ENCODE peak calls at places on chromosomes 2 and 18, in ten cellular contexts. One of them, this sample, is unnamed.

GRCh38 chr18:5772271-5772670 is 123.1 kb downstream of the TMEM200C start:
- DNase-seq in hepatocyte: peak
- DNase-seq in astrocyte of the cerebellum: no peak
- DNase-seq in stomach: no peak
- DNase-seq in GM23248: no peak
- DNase-seq in skeletal muscle cell: no peak
- DNase-seq in SJSA1: peak
- DNase-seq in gastrocnemius medialis: no peak
- DNase-seq in heart left ventricle: no peak
- DNase-seq in spleen: no peak
- DNase-seq in this sample: no peak

GRCh38 chr2:68936462-68936861 is 16.2 kb downstream of the GKN2 start:
- DNase-seq in gastrocnemius medialis: no peak
- DNase-seq in spleen: no peak
- DNase-seq in SJSA1: peak
- DNase-seq in heart left ventricle: no peak
- DNase-seq in skeletal muscle cell: no peak
- DNase-seq in astrocyte of the cerebellum: no peak
- DNase-seq in stomach: no peak
- DNase-seq in hepatocyte: no peak
- DNase-seq in GM23248: peak
- DNase-seq in this sample: no peak

GRCh38 chr18:7789853-7790552 is 222.9 kb downstream of the PTPRM start:
- DNase-seq in heart left ventricle: no peak
- DNase-seq in hepatocyte: peak
- DNase-seq in astrocyte of the cerebellum: peak
- DNase-seq in skeletal muscle cell: no peak
- DNase-seq in SJSA1: peak
- DNase-seq in stomach: peak
- DNase-seq in spleen: no peak
- DNase-seq in gastrocnemius medialis: no peak
- DNase-seq in GM23248: peak
- DNase-seq in this sample: no peak

GRCh38 chr18:46269275-46269674 is 165.1 kb downstream of the HAUS1 start:
- DNase-seq in GM23248: no peak
- DNase-seq in stomach: no peak
- DNase-seq in spleen: no peak
- DNase-seq in heart left ventricle: no peak
- DNase-seq in skeletal muscle cell: no peak
- DNase-seq in gastrocnemius medialis: no peak
- DNase-seq in hepatocyte: no peak
- DNase-seq in SJSA1: no peak
- DNase-seq in astrocyte of the cerebellum: no peak
- DNase-seq in this sample: no peak

GRCh38 chr18:25144835-25145234 is 207.1 kb downstream of the ZNF521 start:
- DNase-seq in spleen: no peak
- DNase-seq in astrocyte of the cerebellum: peak
- DNase-seq in gastrocnemius medialis: no peak
- DNase-seq in stomach: no peak
- DNase-seq in heart left ventricle: no peak
- DNase-seq in skeletal muscle cell: peak
- DNase-seq in SJSA1: no peak
- DNase-seq in hepatocyte: no peak
- DNase-seq in GM23248: peak
- DNase-seq in this sample: no peak

GRCh38 chr2:119158563-119159347 is at the start of gene C1QL2:
- DNase-seq in skeletal muscle cell: no peak
- DNase-seq in heart left ventricle: no peak
- DNase-seq in GM23248: peak
- DNase-seq in spleen: no peak
- DNase-seq in hepatocyte: peak
- DNase-seq in SJSA1: no peak
- DNase-seq in stomach: no peak
- DNase-seq in gastrocnemius medialis: no peak
- DNase-seq in astrocyte of the cerebellum: no peak
- DNase-seq in this sample: no peak

GRCh38 chr2:214378455-214379103 is 32.3 kb upstream of the VWC2L start:
- DNase-seq in spleen: no peak
- DNase-seq in heart left ventricle: no peak
- DNase-seq in stomach: no peak
- DNase-seq in astrocyte of the cerebellum: no peak
- DNase-seq in hepatocyte: no peak
- DNase-seq in SJSA1: no peak
- DNase-seq in skeletal muscle cell: no peak
- DNase-seq in GM23248: no peak
- DNase-seq in gastrocnemius medialis: no peak
- DNase-seq in this sample: no peak

GRCh38 chr2:126687086-126687485 is 31.1 kb downstream of the GYPC start:
- DNase-seq in astrocyte of the cerebellum: no peak
- DNase-seq in spleen: no peak
- DNase-seq in skeletal muscle cell: peak
- DNase-seq in stomach: no peak
- DNase-seq in SJSA1: no peak
- DNase-seq in hepatocyte: no peak
- DNase-seq in gastrocnemius medialis: no peak
- DNase-seq in heart left ventricle: no peak
- DNase-seq in GM23248: peak
- DNase-seq in this sample: no peak

GRCh38 chr2:235807347-235807746 is 313.5 kb downstream of the AGAP1 start:
- DNase-seq in astrocyte of the cerebellum: no peak
- DNase-seq in heart left ventricle: no peak
- DNase-seq in GM23248: no peak
- DNase-seq in skeletal muscle cell: no peak
- DNase-seq in stomach: no peak
- DNase-seq in SJSA1: no peak
- DNase-seq in hepatocyte: no peak
- DNase-seq in spleen: no peak
- DNase-seq in gastrocnemius medialis: no peak
- DNase-seq in this sample: no peak

GRCh38 chr2:38432827-38433606 is 55.9 kb upstream of the ATL2 start:
- DNase-seq in SJSA1: no peak
- DNase-seq in hepatocyte: peak
- DNase-seq in GM23248: no peak
- DNase-seq in skeletal muscle cell: no peak
- DNase-seq in spleen: no peak
- DNase-seq in astrocyte of the cerebellum: no peak
- DNase-seq in gastrocnemius medialis: peak
- DNase-seq in heart left ventricle: no peak
- DNase-seq in stomach: no peak
- DNase-seq in this sample: no peak

GRCh38 chr18:5969355-5970003 is 74.2 kb upstream of the TMEM200C start:
- DNase-seq in astrocyte of the cerebellum: no peak
- DNase-seq in GM23248: no peak
- DNase-seq in heart left ventricle: no peak
- DNase-seq in stomach: no peak
- DNase-seq in gastrocnemius medialis: no peak
- DNase-seq in SJSA1: no peak
- DNase-seq in skeletal muscle cell: no peak
- DNase-seq in spleen: no peak
- DNase-seq in hepatocyte: no peak
- DNase-seq in this sample: no peak

GRCh38 chr2:7517122-7517487 is 599.9 kb downstream of the RNF144A start:
- DNase-seq in skeletal muscle cell: peak
- DNase-seq in SJSA1: no peak
- DNase-seq in astrocyte of the cerebellum: no peak
- DNase-seq in GM23248: peak
- DNase-seq in heart left ventricle: no peak
- DNase-seq in spleen: no peak
- DNase-seq in gastrocnemius medialis: no peak
- DNase-seq in hepatocyte: no peak
- DNase-seq in stomach: no peak
- DNase-seq in this sample: no peak

GRCh38 chr2:231926180-231926741 is at the start of gene NPPC:
- DNase-seq in SJSA1: peak
- DNase-seq in GM23248: peak
- DNase-seq in heart left ventricle: peak
- DNase-seq in gastrocnemius medialis: no peak
- DNase-seq in astrocyte of the cerebellum: no peak
- DNase-seq in skeletal muscle cell: no peak
- DNase-seq in stomach: peak
- DNase-seq in hepatocyte: peak
- DNase-seq in spleen: peak
- DNase-seq in this sample: no peak

DNA sequence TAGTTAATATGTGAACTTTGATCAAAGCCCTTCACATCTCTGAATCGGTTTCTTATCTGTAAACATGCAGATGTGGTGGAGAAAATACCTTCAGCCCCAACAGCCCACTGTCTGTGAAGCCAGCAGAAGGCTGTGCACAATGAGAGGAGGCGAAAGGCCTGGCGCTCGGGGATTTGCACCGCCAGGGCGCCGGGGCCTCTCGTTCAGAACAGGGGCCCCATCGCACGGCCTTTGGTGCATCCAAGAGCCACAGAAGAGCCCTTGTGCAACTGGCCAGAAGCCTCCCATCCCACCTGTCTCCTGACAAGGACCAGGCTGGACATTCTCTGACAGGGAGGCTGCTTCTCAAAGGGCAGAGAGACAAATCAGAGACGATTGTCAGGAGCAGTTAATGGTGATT is 407.2 kb upstream of the MYT1L start:
- DNase-seq in astrocyte of the cerebellum: no peak
- DNase-seq in gastrocnemius medialis: no peak
- DNase-seq in hepatocyte: no peak
- DNase-seq in skeletal muscle cell: no peak
- DNase-seq in stomach: no peak
- DNase-seq in SJSA1: no peak
- DNase-seq in GM23248: no peak
- DNase-seq in heart left ventricle: no peak
- DNase-seq in spleen: peak
- DNase-seq in this sample: no peak
- H3K4me3 ChIP-seq in astrocyte of the cerebellum: no peak
- H3K4me3 ChIP-seq in gastrocnemius medialis: no peak
- H3K4me3 ChIP-seq in hepatocyte: no peak
- H3K4me3 ChIP-seq in skeletal muscle cell: no peak
- H3K4me3 ChIP-seq in stomach: no peak
- H3K4me3 ChIP-seq in SJSA1: no peak
- H3K4me3 ChIP-seq in GM23248: no peak
- H3K4me3 ChIP-seq in heart left ventricle: no peak
- H3K4me3 ChIP-seq in spleen: no peak
- H3K4me3 ChIP-seq in this sample: no peak

GRCh38 chr18:74489631-74490030 is 6.5 kb upstream of the CNDP2 start:
- DNase-seq in hepatocyte: no peak
- DNase-seq in skeletal muscle cell: peak
- DNase-seq in spleen: no peak
- DNase-seq in gastrocnemius medialis: no peak
- DNase-seq in heart left ventricle: no peak
- DNase-seq in stomach: no peak
- DNase-seq in GM23248: peak
- DNase-seq in astrocyte of the cerebellum: peak
- DNase-seq in SJSA1: peak
- DNase-seq in this sample: no peak
- H3K4me3 ChIP-seq in hepatocyte: no peak
- H3K4me3 ChIP-seq in skeletal muscle cell: peak
- H3K4me3 ChIP-seq in spleen: no peak
- H3K4me3 ChIP-seq in gastrocnemius medialis: no peak
- H3K4me3 ChIP-seq in heart left ventricle: no peak
- H3K4me3 ChIP-seq in stomach: no peak
- H3K4me3 ChIP-seq in GM23248: peak
- H3K4me3 ChIP-seq in astrocyte of the cerebellum: no peak
- H3K4me3 ChIP-seq in SJSA1: no peak
- H3K4me3 ChIP-seq in this sample: no peak

GRCh38 chr18:77472486-77472885 is 222.8 kb downstream of the GALR1 start:
- DNase-seq in gastrocnemius medialis: no peak
- DNase-seq in stomach: no peak
- DNase-seq in skeletal muscle cell: no peak
- DNase-seq in GM23248: no peak
- DNase-seq in heart left ventricle: no peak
- DNase-seq in spleen: no peak
- DNase-seq in hepatocyte: no peak
- DNase-seq in SJSA1: no peak
- DNase-seq in astrocyte of the cerebellum: no peak
- DNase-seq in this sample: no peak
- H3K4me3 ChIP-seq in gastrocnemius medialis: no peak
- H3K4me3 ChIP-seq in stomach: no peak
- H3K4me3 ChIP-seq in skeletal muscle cell: no peak
- H3K4me3 ChIP-seq in GM23248: no peak
- H3K4me3 ChIP-seq in heart left ventricle: no peak
- H3K4me3 ChIP-seq in spleen: no peak
- H3K4me3 ChIP-seq in hepatocyte: no peak
- H3K4me3 ChIP-seq in SJSA1: no peak
- H3K4me3 ChIP-seq in astrocyte of the cerebellum: no peak
- H3K4me3 ChIP-seq in this sample: no peak

DNA sequence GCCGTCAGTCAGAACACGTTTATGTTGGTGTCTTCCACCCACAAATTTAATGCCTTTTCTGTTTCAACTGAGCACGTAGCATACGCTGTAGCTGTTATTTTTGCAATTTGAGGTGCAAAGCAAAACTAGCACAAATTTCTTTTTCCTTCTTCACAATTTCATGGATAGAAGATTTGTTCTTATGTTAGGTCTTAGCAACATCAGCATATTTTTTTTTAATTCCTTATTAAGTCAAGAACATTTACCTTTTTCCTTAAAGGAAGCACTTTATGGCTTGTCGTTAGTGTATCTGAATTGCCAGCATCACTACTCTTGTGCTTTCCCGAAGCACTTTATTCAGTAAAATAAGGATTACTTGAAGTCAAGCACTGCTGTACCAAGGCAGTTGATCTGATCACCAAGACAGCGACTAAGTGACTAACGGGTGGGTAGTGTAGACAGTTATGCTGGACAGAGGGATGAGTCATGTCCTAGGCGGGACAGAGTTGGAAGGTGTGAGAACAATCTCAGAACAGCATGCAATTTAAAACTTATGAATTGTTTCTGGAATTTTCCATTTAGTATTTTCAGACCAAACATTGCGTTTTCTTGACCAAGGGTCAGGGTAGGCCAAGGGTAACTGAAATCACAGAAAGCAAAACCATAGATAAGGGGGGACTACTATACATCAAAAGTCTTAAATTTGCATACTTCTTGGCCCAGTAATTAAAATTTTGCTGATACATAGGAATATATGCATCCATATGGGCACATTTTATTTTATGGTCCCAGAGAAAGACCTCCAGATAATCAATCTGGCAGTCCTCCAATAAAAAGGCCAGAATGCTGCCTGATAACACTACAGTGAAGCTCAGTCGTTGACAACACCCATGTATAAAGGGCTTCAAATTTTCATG is 13.4 kb downstream of the BABAM2 start:
- DNase-seq in gastrocnemius medialis: peak
- DNase-seq in skeletal muscle cell: no peak
- DNase-seq in heart left ventricle: no peak
- DNase-seq in GM23248: peak
- DNase-seq in hepatocyte: no peak
- DNase-seq in SJSA1: no peak
- DNase-seq in spleen: no peak
- DNase-seq in stomach: no peak
- DNase-seq in astrocyte of the cerebellum: no peak
- DNase-seq in this sample: no peak
- H3K4me3 ChIP-seq in gastrocnemius medialis: no peak
- H3K4me3 ChIP-seq in skeletal muscle cell: no peak
- H3K4me3 ChIP-seq in heart left ventricle: no peak
- H3K4me3 ChIP-seq in GM23248: no peak
- H3K4me3 ChIP-seq in hepatocyte: no peak
- H3K4me3 ChIP-seq in SJSA1: no peak
- H3K4me3 ChIP-seq in spleen: no peak
- H3K4me3 ChIP-seq in stomach: no peak
- H3K4me3 ChIP-seq in astrocyte of the cerebellum: no peak
- H3K4me3 ChIP-seq in this sample: no peak

DNA sequence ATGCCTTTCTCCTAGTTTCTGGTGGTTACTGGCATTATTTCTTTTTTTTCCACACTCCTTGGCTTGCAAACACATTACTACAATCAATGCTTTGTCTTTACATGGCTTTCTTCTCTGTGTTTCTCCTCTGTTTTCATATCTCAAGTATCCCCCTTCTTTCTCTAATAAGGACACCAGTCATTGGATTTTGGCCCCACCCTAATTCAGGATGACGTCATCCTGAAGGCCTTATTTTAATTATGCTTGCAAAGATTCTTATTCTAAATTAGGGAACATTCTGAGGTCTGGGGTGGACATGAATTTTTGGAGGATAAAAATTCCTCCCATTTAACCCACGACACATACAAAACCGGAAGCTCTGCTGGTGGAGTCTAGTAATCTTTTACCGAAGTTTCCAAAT is 1556.6 kb downstream of the DPP10 start:
- DNase-seq in GM23248: no peak
- DNase-seq in astrocyte of the cerebellum: no peak
- DNase-seq in heart left ventricle: no peak
- DNase-seq in skeletal muscle cell: no peak
- DNase-seq in SJSA1: no peak
- DNase-seq in stomach: no peak
- DNase-seq in hepatocyte: no peak
- DNase-seq in spleen: no peak
- DNase-seq in gastrocnemius medialis: no peak
- DNase-seq in this sample: no peak
- H3K4me3 ChIP-seq in GM23248: no peak
- H3K4me3 ChIP-seq in astrocyte of the cerebellum: no peak
- H3K4me3 ChIP-seq in heart left ventricle: no peak
- H3K4me3 ChIP-seq in skeletal muscle cell: no peak
- H3K4me3 ChIP-seq in SJSA1: no peak
- H3K4me3 ChIP-seq in stomach: no peak
- H3K4me3 ChIP-seq in hepatocyte: no peak
- H3K4me3 ChIP-seq in spleen: no peak
- H3K4me3 ChIP-seq in gastrocnemius medialis: no peak
- H3K4me3 ChIP-seq in this sample: no peak